ENCODE peak calls at places on chromosomes 13 and 19, in seven cellular contexts. One of them, this sample, is unnamed.

GRCh38 chr19:50258918-50259372 is 55.5 kb downstream of the MYH14 start:
- DNase-seq in activated CD4-positive, CD25-positive, alpha-beta regulatory T cell treated with anti-CD3 and anti-CD28 coated beads, Interleukin-2, amount 50 U/mL, for 72 hours: peak
- DNase-seq in fibroblast of mammary gland: peak
- DNase-seq in CD4-positive, alpha-beta memory T cell: no peak
- DNase-seq in effector memory CD8-positive, alpha-beta T cell: no peak
- DNase-seq in skeletal muscle cell: no peak
- DNase-seq in head of caudate nucleus: no peak
- DNase-seq in this sample: no peak

GRCh38 chr13:30331331-30331771 is 24.0 kb upstream of the KATNAL1 start:
- DNase-seq in fibroblast of mammary gland: no peak
- DNase-seq in skeletal muscle cell: no peak
- DNase-seq in CD4-positive, alpha-beta memory T cell: no peak
- DNase-seq in head of caudate nucleus: no peak
- DNase-seq in activated CD4-positive, CD25-positive, alpha-beta regulatory T cell treated with anti-CD3 and anti-CD28 coated beads, Interleukin-2, amount 50 U/mL, for 72 hours: no peak
- DNase-seq in effector memory CD8-positive, alpha-beta T cell: no peak
- DNase-seq in this sample: no peak

GRCh38 chr13:26785845-26786630 is 25.5 kb upstream of the GPR12 start:
- DNase-seq in CD4-positive, alpha-beta memory T cell: peak
- DNase-seq in skeletal muscle cell: no peak
- DNase-seq in activated CD4-positive, CD25-positive, alpha-beta regulatory T cell treated with anti-CD3 and anti-CD28 coated beads, Interleukin-2, amount 50 U/mL, for 72 hours: peak
- DNase-seq in head of caudate nucleus: peak
- DNase-seq in fibroblast of mammary gland: peak
- DNase-seq in effector memory CD8-positive, alpha-beta T cell: peak
- DNase-seq in this sample: no peak

GRCh38 chr13:47480121-47480520 is 521.0 kb downstream of the SUCLA2 start:
- DNase-seq in effector memory CD8-positive, alpha-beta T cell: no peak
- DNase-seq in CD4-positive, alpha-beta memory T cell: no peak
- DNase-seq in activated CD4-positive, CD25-positive, alpha-beta regulatory T cell treated with anti-CD3 and anti-CD28 coated beads, Interleukin-2, amount 50 U/mL, for 72 hours: no peak
- DNase-seq in fibroblast of mammary gland: peak
- DNase-seq in skeletal muscle cell: peak
- DNase-seq in head of caudate nucleus: no peak
- DNase-seq in this sample: peak

GRCh38 chr13:50700664-50701266 is 142.7 kb downstream of the DLEU7 start:
- DNase-seq in activated CD4-positive, CD25-positive, alpha-beta regulatory T cell treated with anti-CD3 and anti-CD28 coated beads, Interleukin-2, amount 50 U/mL, for 72 hours: no peak
- DNase-seq in effector memory CD8-positive, alpha-beta T cell: no peak
- DNase-seq in CD4-positive, alpha-beta memory T cell: no peak
- DNase-seq in skeletal muscle cell: no peak
- DNase-seq in head of caudate nucleus: no peak
- DNase-seq in fibroblast of mammary gland: no peak
- DNase-seq in this sample: no peak

GRCh38 chr13:113613789-113614379 is 29.3 kb downstream of the TFDP1 start:
- DNase-seq in skeletal muscle cell: no peak
- DNase-seq in head of caudate nucleus: no peak
- DNase-seq in effector memory CD8-positive, alpha-beta T cell: no peak
- DNase-seq in CD4-positive, alpha-beta memory T cell: no peak
- DNase-seq in activated CD4-positive, CD25-positive, alpha-beta regulatory T cell treated with anti-CD3 and anti-CD28 coated beads, Interleukin-2, amount 50 U/mL, for 72 hours: no peak
- DNase-seq in fibroblast of mammary gland: no peak
- DNase-seq in this sample: no peak

GRCh38 chr19:32661318-32661717 is 13.7 kb downstream of the ANKRD27 start:
- DNase-seq in effector memory CD8-positive, alpha-beta T cell: no peak
- DNase-seq in skeletal muscle cell: no peak
- DNase-seq in activated CD4-positive, CD25-positive, alpha-beta regulatory T cell treated with anti-CD3 and anti-CD28 coated beads, Interleukin-2, amount 50 U/mL, for 72 hours: no peak
- DNase-seq in CD4-positive, alpha-beta memory T cell: no peak
- DNase-seq in head of caudate nucleus: peak
- DNase-seq in fibroblast of mammary gland: no peak
- DNase-seq in this sample: no peak

GRCh38 chr13:37059848-37060192 is 332 bp upstream of the SUPT20H start:
- DNase-seq in effector memory CD8-positive, alpha-beta T cell: no peak
- DNase-seq in head of caudate nucleus: no peak
- DNase-seq in skeletal muscle cell: no peak
- DNase-seq in CD4-positive, alpha-beta memory T cell: no peak
- DNase-seq in activated CD4-positive, CD25-positive, alpha-beta regulatory T cell treated with anti-CD3 and anti-CD28 coated beads, Interleukin-2, amount 50 U/mL, for 72 hours: no peak
- DNase-seq in fibroblast of mammary gland: no peak
- DNase-seq in this sample: no peak

GRCh38 chr13:37306778-37307544 is 201.5 kb upstream of the CSNK1A1L start:
- DNase-seq in activated CD4-positive, CD25-positive, alpha-beta regulatory T cell treated with anti-CD3 and anti-CD28 coated beads, Interleukin-2, amount 50 U/mL, for 72 hours: no peak
- DNase-seq in fibroblast of mammary gland: peak
- DNase-seq in skeletal muscle cell: peak
- DNase-seq in CD4-positive, alpha-beta memory T cell: no peak
- DNase-seq in head of caudate nucleus: no peak
- DNase-seq in effector memory CD8-positive, alpha-beta T cell: no peak
- DNase-seq in this sample: peak

GRCh38 chr19:18629166-18630088 is 7.4 kb upstream of the KLHL26 start:
- DNase-seq in skeletal muscle cell: peak
- DNase-seq in head of caudate nucleus: peak
- DNase-seq in activated CD4-positive, CD25-positive, alpha-beta regulatory T cell treated with anti-CD3 and anti-CD28 coated beads, Interleukin-2, amount 50 U/mL, for 72 hours: no peak
- DNase-seq in CD4-positive, alpha-beta memory T cell: no peak
- DNase-seq in fibroblast of mammary gland: peak
- DNase-seq in effector memory CD8-positive, alpha-beta T cell: no peak
- DNase-seq in this sample: no peak

GRCh38 chr13:51556740-51557139 is 27.5 kb upstream of the WDFY2 start:
- DNase-seq in activated CD4-positive, CD25-positive, alpha-beta regulatory T cell treated with anti-CD3 and anti-CD28 coated beads, Interleukin-2, amount 50 U/mL, for 72 hours: no peak
- DNase-seq in fibroblast of mammary gland: no peak
- DNase-seq in skeletal muscle cell: no peak
- DNase-seq in CD4-positive, alpha-beta memory T cell: no peak
- DNase-seq in head of caudate nucleus: no peak
- DNase-seq in effector memory CD8-positive, alpha-beta T cell: no peak
- DNase-seq in this sample: no peak

GRCh38 chr19:10517361-10517759 is at the start of gene S1PR5:
- DNase-seq in activated CD4-positive, CD25-positive, alpha-beta regulatory T cell treated with anti-CD3 and anti-CD28 coated beads, Interleukin-2, amount 50 U/mL, for 72 hours: peak
- DNase-seq in fibroblast of mammary gland: no peak
- DNase-seq in head of caudate nucleus: peak
- DNase-seq in skeletal muscle cell: no peak
- DNase-seq in effector memory CD8-positive, alpha-beta T cell: peak
- DNase-seq in CD4-positive, alpha-beta memory T cell: no peak
- DNase-seq in this sample: no peak

GRCh38 chr13:25489238-25489637 is 117.5 kb downstream of the ATP8A2 start:
- DNase-seq in head of caudate nucleus: peak
- DNase-seq in skeletal muscle cell: no peak
- DNase-seq in activated CD4-positive, CD25-positive, alpha-beta regulatory T cell treated with anti-CD3 and anti-CD28 coated beads, Interleukin-2, amount 50 U/mL, for 72 hours: no peak
- DNase-seq in CD4-positive, alpha-beta memory T cell: no peak
- DNase-seq in effector memory CD8-positive, alpha-beta T cell: no peak
- DNase-seq in fibroblast of mammary gland: no peak
- DNase-seq in this sample: no peak

GRCh38 chr19:7595466-7596133 is at the start of gene CAMSAP3:
- DNase-seq in skeletal muscle cell: no peak
- DNase-seq in activated CD4-positive, CD25-positive, alpha-beta regulatory T cell treated with anti-CD3 and anti-CD28 coated beads, Interleukin-2, amount 50 U/mL, for 72 hours: peak
- DNase-seq in fibroblast of mammary gland: peak
- DNase-seq in effector memory CD8-positive, alpha-beta T cell: no peak
- DNase-seq in CD4-positive, alpha-beta memory T cell: no peak
- DNase-seq in head of caudate nucleus: peak
- DNase-seq in this sample: no peak

GRCh38 chr19:1066748-1067340 is at the start of gene ARHGAP45:
- DNase-seq in fibroblast of mammary gland: no peak
- DNase-seq in skeletal muscle cell: no peak
- DNase-seq in head of caudate nucleus: peak
- DNase-seq in CD4-positive, alpha-beta memory T cell: peak
- DNase-seq in activated CD4-positive, CD25-positive, alpha-beta regulatory T cell treated with anti-CD3 and anti-CD28 coated beads, Interleukin-2, amount 50 U/mL, for 72 hours: peak
- DNase-seq in effector memory CD8-positive, alpha-beta T cell: peak
- DNase-seq in this sample: no peak

GRCh38 chr13:32737111-32737571 is 150.9 kb downstream of the PDS5B start:
- DNase-seq in effector memory CD8-positive, alpha-beta T cell: no peak
- DNase-seq in skeletal muscle cell: no peak
- DNase-seq in activated CD4-positive, CD25-positive, alpha-beta regulatory T cell treated with anti-CD3 and anti-CD28 coated beads, Interleukin-2, amount 50 U/mL, for 72 hours: no peak
- DNase-seq in fibroblast of mammary gland: peak
- DNase-seq in CD4-positive, alpha-beta memory T cell: peak
- DNase-seq in head of caudate nucleus: no peak
- DNase-seq in this sample: no peak

GRCh38 chr19:18668744-18669523 is 14.5 kb upstream of the CRTC1 start:
- DNase-seq in head of caudate nucleus: no peak
- DNase-seq in fibroblast of mammary gland: no peak
- DNase-seq in effector memory CD8-positive, alpha-beta T cell: no peak
- DNase-seq in CD4-positive, alpha-beta memory T cell: no peak
- DNase-seq in skeletal muscle cell: no peak
- DNase-seq in activated CD4-positive, CD25-positive, alpha-beta regulatory T cell treated with anti-CD3 and anti-CD28 coated beads, Interleukin-2, amount 50 U/mL, for 72 hours: no peak
- DNase-seq in this sample: no peak

GRCh38 chr13:112521073-112521685 is 66.8 kb downstream of the TUBGCP3 start:
- DNase-seq in fibroblast of mammary gland: peak
- DNase-seq in head of caudate nucleus: no peak
- DNase-seq in effector memory CD8-positive, alpha-beta T cell: no peak
- DNase-seq in skeletal muscle cell: no peak
- DNase-seq in CD4-positive, alpha-beta memory T cell: no peak
- DNase-seq in activated CD4-positive, CD25-positive, alpha-beta regulatory T cell treated with anti-CD3 and anti-CD28 coated beads, Interleukin-2, amount 50 U/mL, for 72 hours: no peak
- DNase-seq in this sample: no peak

GRCh38 chr19:46783670-46784069 is 4.7 kb downstream of the SLC1A5 start:
- DNase-seq in activated CD4-positive, CD25-positive, alpha-beta regulatory T cell treated with anti-CD3 and anti-CD28 coated beads, Interleukin-2, amount 50 U/mL, for 72 hours: no peak
- DNase-seq in CD4-positive, alpha-beta memory T cell: no peak
- DNase-seq in fibroblast of mammary gland: no peak
- DNase-seq in skeletal muscle cell: no peak
- DNase-seq in head of caudate nucleus: no peak
- DNase-seq in effector memory CD8-positive, alpha-beta T cell: no peak
- DNase-seq in this sample: no peak

GRCh38 chr19:6753178-6754031 is 13.8 kb downstream of the SH2D3A start:
- DNase-seq in fibroblast of mammary gland: peak
- DNase-seq in head of caudate nucleus: peak
- DNase-seq in CD4-positive, alpha-beta memory T cell: peak
- DNase-seq in effector memory CD8-positive, alpha-beta T cell: peak
- DNase-seq in activated CD4-positive, CD25-positive, alpha-beta regulatory T cell treated with anti-CD3 and anti-CD28 coated beads, Interleukin-2, amount 50 U/mL, for 72 hours: peak
- DNase-seq in skeletal muscle cell: no peak
- DNase-seq in this sample: no peak

GRCh38 chr13:91904005-91904404 is 505.6 kb downstream of the GPC5 start:
- DNase-seq in fibroblast of mammary gland: no peak
- DNase-seq in skeletal muscle cell: no peak
- DNase-seq in activated CD4-positive, CD25-positive, alpha-beta regulatory T cell treated with anti-CD3 and anti-CD28 coated beads, Interleukin-2, amount 50 U/mL, for 72 hours: no peak
- DNase-seq in head of caudate nucleus: no peak
- DNase-seq in CD4-positive, alpha-beta memory T cell: no peak
- DNase-seq in effector memory CD8-positive, alpha-beta T cell: no peak
- DNase-seq in this sample: no peak

GRCh38 chr19:45215391-45216191 is 29.6 kb downstream of the EXOC3L2 start:
- DNase-seq in CD4-positive, alpha-beta memory T cell: no peak
- DNase-seq in activated CD4-positive, CD25-positive, alpha-beta regulatory T cell treated with anti-CD3 and anti-CD28 coated beads, Interleukin-2, amount 50 U/mL, for 72 hours: no peak
- DNase-seq in head of caudate nucleus: no peak
- DNase-seq in effector memory CD8-positive, alpha-beta T cell: no peak
- DNase-seq in fibroblast of mammary gland: no peak
- DNase-seq in skeletal muscle cell: no peak
- DNase-seq in this sample: no peak

GRCh38 chr19:604355-604754 is 14.7 kb downstream of the HCN2 start:
- DNase-seq in effector memory CD8-positive, alpha-beta T cell: no peak
- DNase-seq in head of caudate nucleus: no peak
- DNase-seq in activated CD4-positive, CD25-positive, alpha-beta regulatory T cell treated with anti-CD3 and anti-CD28 coated beads, Interleukin-2, amount 50 U/mL, for 72 hours: no peak
- DNase-seq in skeletal muscle cell: no peak
- DNase-seq in CD4-positive, alpha-beta memory T cell: no peak
- DNase-seq in fibroblast of mammary gland: no peak
- DNase-seq in this sample: no peak

GRCh38 chr13:23871616-23872220 is 17.5 kb downstream of the MIPEP start:
- DNase-seq in CD4-positive, alpha-beta memory T cell: peak
- DNase-seq in skeletal muscle cell: no peak
- DNase-seq in fibroblast of mammary gland: peak
- DNase-seq in head of caudate nucleus: no peak
- DNase-seq in activated CD4-positive, CD25-positive, alpha-beta regulatory T cell treated with anti-CD3 and anti-CD28 coated beads, Interleukin-2, amount 50 U/mL, for 72 hours: no peak
- DNase-seq in effector memory CD8-positive, alpha-beta T cell: no peak
- DNase-seq in this sample: no peak